ENCODE peak calls at places on chromosomes 11 and 22, in eight cellular contexts. I is uterus, W is ovary, N is osteocyte, C is cardiac fibroblast, E is body of pancreas, T is heart right ventricle, A is Calu3. F is an unnamed sample.

GRCh38 chr22:24337894-24338645 is 67.4 kb downstream of the SPECC1L start:
- DNase-seq in I (no peak), W (no peak), N (no peak), C (no peak), E (no peak), T (no peak), A (no peak), F (no peak)

GRCh38 chr11:65498977-65499712 is at the start of gene MALAT1:
- DNase-seq in I (peak; percentile 96), W (peak; percentile 93), N (peak; percentile 97), C (peak; percentile 98), E (peak; percentile 94), T (peak; percentile 96), A (peak; percentile 93), F (peak; percentile 93)

GRCh38 chr11:63623513-63624140 is 9.4 kb upstream of the PLAAT3 start:
- DNase-seq in I (no peak), W (no peak), N (no peak), C (peak; percentile 14), E (peak; percentile 42), T (no peak), A (no peak), F (no peak)

GRCh38 chr22:43642807-43643206 is 169.3 kb downstream of the EFCAB6 start:
- DNase-seq in I (no peak), W (no peak), N (peak; percentile 56), C (no peak), E (no peak), T (no peak), A (no peak), F (no peak)

GRCh38 chr11:134584706-134585445 is 172.8 kb upstream of the B3GAT1 start:
- DNase-seq in I (no peak), W (no peak), N (peak; percentile 65), C (no peak), E (no peak), T (peak; percentile 34), A (no peak), F (no peak)

GRCh38 chr11:69380921-69381581 is 87.1 kb downstream of the MYEOV start:
- DNase-seq in I (no peak), W (no peak), N (no peak), C (no peak), E (no peak), T (no peak), A (no peak), F (peak; percentile 38)

GRCh38 chr11:119169272-119169719 is 771 bp downstream of the NLRX1 start:
- DNase-seq in I (peak; percentile 66), W (no peak), N (no peak), C (peak; percentile 40), E (peak; percentile 66), T (peak; percentile 48), A (peak; percentile 40), F (no peak)

GRCh38 chr11:88175004-88175706 is at the start of gene RAB38:
- DNase-seq in I (peak; percentile 40), W (peak; percentile 18), N (no peak), C (no peak), E (peak; percentile 80), T (peak; percentile 8), A (peak; percentile 69), F (peak; percentile 56)

GRCh38 chr22:31346255-31346732 is at the start of gene PATZ1:
- DNase-seq in I (peak; percentile 85), W (peak; percentile 83), N (peak; percentile 90), C (peak; percentile 67), E (peak; percentile 74), T (peak; percentile 87), A (peak; percentile 80), F (peak; percentile 93)

GRCh38 chr11:124150684-124151083 is 32.5 kb upstream of the OR10D3 start:
- DNase-seq in I (no peak), W (no peak), N (no peak), C (no peak), E (no peak), T (no peak), A (no peak), F (no peak)

GRCh38 chr11:111064118-111064517 is 181.4 kb upstream of the POU2AF2 start:
- DNase-seq in I (no peak), W (no peak), N (no peak), C (peak; percentile 82), E (no peak), T (no peak), A (no peak), F (no peak)

GRCh38 chr11:20067665-20068064 is 92.6 kb downstream of the DBX1 start:
- DNase-seq in I (no peak), W (no peak), N (no peak), C (no peak), E (no peak), T (no peak), A (no peak), F (no peak)

GRCh38 chr11:6298605-6299004 is 21.7 kb downstream of the CAVIN3 start:
- DNase-seq in I (no peak), W (no peak), N (no peak), C (peak; percentile 32), E (peak; percentile 85), T (peak; percentile 33), A (peak; percentile 75), F (peak; percentile 76)

GRCh38 chr22:45880091-45880651 is 96.8 kb downstream of the WNT7B start:
- DNase-seq in I (no peak), W (no peak), N (no peak), C (no peak), E (no peak), T (no peak), A (no peak), F (peak; percentile 21)

GRCh38 chr11:122180435-122180834 is 64.4 kb upstream of the BLID start:
- DNase-seq in I (peak; percentile 61), W (no peak), N (no peak), C (peak; percentile 100), E (no peak), T (no peak), A (no peak), F (no peak)

GRCh38 chr11:69201764-69202370 is 46.1 kb downstream of the SMIM38 start:
- DNase-seq in I (no peak), W (no peak), N (no peak), C (no peak), E (no peak), T (no peak), A (no peak), F (peak; percentile 32)

GRCh38 chr11:125272092-125272491 is 107.5 kb downstream of the PKNOX2 start:
- DNase-seq in I (no peak), W (no peak), N (no peak), C (peak; percentile 67), E (no peak), T (no peak), A (no peak), F (no peak)

GRCh38 chr22:39900306-39901227 is at the start of gene GRAP2:
- DNase-seq in I (no peak), W (no peak), N (no peak), C (no peak), E (no peak), T (no peak), A (no peak), F (no peak)

GRCh38 chr11:73951797-73952196 is 971 bp downstream of the DNAJB13 start:
- DNase-seq in I (no peak), W (no peak), N (no peak), C (no peak), E (no peak), T (no peak), A (no peak), F (peak; percentile 10)

DNA sequence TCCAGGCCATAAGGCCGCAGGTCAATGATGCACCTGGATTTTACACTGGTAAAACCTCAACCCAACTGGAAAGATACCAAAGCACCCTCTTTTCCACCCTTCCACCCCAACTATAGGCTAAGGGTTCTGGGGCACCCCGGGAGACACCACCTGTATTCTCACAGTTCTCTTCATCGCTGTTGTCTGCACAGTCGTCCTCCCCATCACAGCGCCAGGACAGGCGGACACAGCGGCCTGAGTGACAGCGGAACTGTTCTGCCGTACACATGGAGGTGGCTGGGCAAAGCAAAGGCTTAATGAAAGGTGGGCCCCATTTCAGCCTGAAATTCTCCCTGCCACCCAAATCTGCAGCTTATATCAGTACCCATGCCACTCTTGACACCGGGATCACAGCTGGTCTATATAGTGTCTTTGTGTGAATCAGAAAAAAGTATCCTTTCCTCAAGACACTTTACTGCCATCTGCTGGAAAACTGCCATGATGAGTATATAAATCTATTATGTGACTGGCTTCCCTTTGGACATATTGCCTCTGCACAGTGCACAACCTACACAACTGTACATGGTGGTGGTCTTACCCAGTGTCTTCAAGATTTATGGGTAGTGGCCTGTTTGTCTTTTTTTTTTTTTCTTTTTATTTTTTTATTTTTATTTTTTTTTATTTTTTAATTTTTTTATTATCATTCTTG is 21.5 kb downstream of the LRP4 start:
- DNase-seq in I (no peak), W (no peak), N (no peak), C (peak; percentile 67), E (no peak), T (no peak), A (peak; percentile 22), F (peak; percentile 53)
- TF ChIP-seq CTCF in I (no peak), W (no peak), N (peak; percentile 50), C (peak; percentile 39), E (no peak), T (peak; percentile 28), A (peak; percentile 19), F (peak; percentile 52)

DNA sequence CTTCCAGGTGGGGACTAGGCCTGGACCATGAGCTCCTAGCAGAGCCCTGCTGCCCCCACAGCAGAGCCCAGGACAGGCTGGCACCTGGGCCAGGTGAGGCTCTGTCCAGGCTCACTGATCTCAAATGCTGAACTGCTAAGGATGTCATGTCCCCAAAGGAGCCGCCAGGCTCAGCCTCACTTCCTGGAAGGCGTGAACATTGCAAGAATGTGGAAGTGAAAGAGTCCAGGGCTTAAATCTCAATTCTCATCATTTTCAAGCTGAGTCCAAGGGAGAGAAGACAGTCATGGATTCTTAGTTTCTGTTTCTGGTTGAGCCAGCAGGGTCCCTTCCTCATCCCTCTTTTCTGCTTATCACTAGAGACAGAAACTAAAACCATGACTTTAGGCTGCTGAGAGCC is 5.0 kb downstream of the ASCL2 start:
- DNase-seq in I (no peak), W (no peak), N (no peak), C (no peak), E (no peak), T (no peak), A (no peak), F (no peak)
- TF ChIP-seq CTCF in I (no peak), W (no peak), N (no peak), C (no peak), E (no peak), T (no peak), A (no peak), F (no peak)

GRCh38 chr11:113014262-113014661 is 53.0 kb downstream of the NCAM1 start:
- DNase-seq in I (peak; percentile 31), W (no peak), N (no peak), C (no peak), E (peak; percentile 8), T (peak; percentile 11), A (no peak), F (no peak)
- TF ChIP-seq CTCF in I (no peak), W (no peak), N (peak; percentile 8), C (no peak), E (no peak), T (no peak), A (no peak), F (no peak)

DNA sequence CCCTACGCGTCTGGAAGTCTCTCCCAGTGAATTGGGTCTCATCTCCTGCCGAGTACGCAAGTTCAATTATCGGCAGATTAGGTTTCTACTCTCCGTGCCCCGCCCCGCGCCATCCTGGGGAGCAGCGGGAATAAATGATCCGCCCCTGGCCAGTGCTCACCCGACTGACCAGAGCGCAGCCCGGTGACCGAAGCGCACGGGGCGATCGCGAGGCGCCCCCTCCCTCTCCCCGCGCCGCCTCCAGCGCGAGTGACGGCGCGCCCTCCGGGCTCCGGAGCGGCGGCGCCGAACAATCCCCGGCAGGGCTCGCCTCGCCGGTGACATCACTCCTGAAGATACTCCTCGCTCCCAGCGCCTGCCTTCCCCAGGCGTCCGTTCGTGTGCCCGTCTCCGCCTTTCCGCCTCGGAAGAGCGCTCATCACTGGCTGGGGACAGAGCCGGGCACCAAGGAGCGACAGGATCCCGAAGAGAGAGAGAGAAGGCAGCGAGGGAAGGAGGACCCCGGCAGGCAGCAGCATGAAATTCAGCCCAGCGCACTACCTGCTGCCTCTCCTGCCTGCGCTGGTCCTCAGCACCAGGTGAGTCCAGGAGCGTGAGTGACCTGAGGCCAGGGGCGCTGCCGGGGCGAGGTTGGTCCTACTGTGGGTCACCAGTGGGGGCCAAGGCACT is at the start of gene LUZP2:
- DNase-seq in I (no peak), W (no peak), N (peak; percentile 84), C (peak; percentile 18), E (peak; percentile 30), T (no peak), A (peak; percentile 53), F (no peak)
- TF ChIP-seq CTCF in I (no peak), W (no peak), N (peak; percentile 34), C (no peak), E (no peak), T (no peak), A (no peak), F (no peak)